ENCODE peak calls at places on chromosomes 3 and 15, in seven cellular contexts. T, W, O, D, C, L and G are unnamed samples.

GRCh38 chr3:99925584-99925983 is 107.9 kb downstream of the CMSS1 start:
- DNase-seq in C (no peak), O (no peak), D (no peak), T (peak), W (no peak), L (no peak), G (peak)

GRCh38 chr3:69740103-69741021 is 1.1 kb downstream of the MITF start:
- DNase-seq in T (peak), D (peak), W (no peak), O (no peak), L (no peak), C (no peak), G (peak)

GRCh38 chr15:89765694-89766093 is 10.4 kb upstream of the MESP2 start:
- DNase-seq in O (no peak), D (no peak), C (no peak), W (no peak), L (no peak), T (no peak), G (no peak)

GRCh38 chr3:197154-197855 is 742 bp downstream of the CHL1 start:
- DNase-seq in T (peak), C (no peak), L (no peak), W (no peak), D (peak), O (no peak), G (peak)

GRCh38 chr3:133476971-133477375 is 77.1 kb downstream of the BFSP2 start:
- DNase-seq in L (no peak), T (peak), C (no peak), D (no peak), O (no peak), W (no peak), G (no peak)

GRCh38 chr3:17573396-17573795 is 169.0 kb downstream of the TBC1D5 start:
- DNase-seq in C (no peak), L (no peak), O (no peak), T (no peak), W (peak), D (no peak), G (no peak)

GRCh38 chr15:39260791-39261190 is 320.1 kb upstream of the THBS1 start:
- DNase-seq in C (no peak), T (no peak), D (no peak), L (no peak), W (no peak), O (no peak), G (no peak)

GRCh38 chr3:40908612-40909011 is 290.7 kb upstream of the CTNNB1 start:
- DNase-seq in L (no peak), T (no peak), O (no peak), W (no peak), C (no peak), D (no peak), G (no peak)

GRCh38 chr3:5314897-5315296 is 127.4 kb downstream of the EDEM1 start:
- DNase-seq in L (no peak), W (no peak), O (no peak), T (no peak), C (no peak), D (no peak), G (no peak)

GRCh38 chr3:165181556-165181955 is 14.6 kb downstream of the SLITRK3 start:
- DNase-seq in W (no peak), C (no peak), L (no peak), D (no peak), O (no peak), T (no peak), G (no peak)

GRCh38 chr15:72285927-72286516 is 13.7 kb upstream of the PARP6 start:
- DNase-seq in O (no peak), D (peak), L (peak), C (peak), T (no peak), W (no peak), G (peak)

GRCh38 chr3:9916734-9917680 is at the start of gene IL17RC:
- DNase-seq in C (no peak), D (peak), O (no peak), L (peak), T (peak), W (no peak), G (peak)

GRCh38 chr15:31930967-31931366 is 99.3 kb upstream of the CHRNA7 start:
- DNase-seq in C (peak), W (no peak), L (no peak), D (no peak), T (no peak), O (no peak), G (peak)

GRCh38 chr3:52289747-52290595 is 2.3 kb downstream of the GLYCTK start:
- DNase-seq in C (no peak), T (no peak), D (peak), W (no peak), L (no peak), O (no peak), G (no peak)

GRCh38 chr3:99532246-99532645 is 106.1 kb upstream of the COL8A1 start:
- DNase-seq in W (peak), L (peak), T (no peak), D (no peak), C (no peak), O (peak), G (peak)

GRCh38 chr3:42961633-42962032 is 17.5 kb upstream of the GASK1A start:
- DNase-seq in O (no peak), L (peak), T (peak), W (no peak), C (no peak), D (no peak), G (peak)

GRCh38 chr3:98966862-98967554 is 65.5 kb upstream of the DCBLD2 start:
- DNase-seq in C (no peak), D (no peak), T (no peak), O (no peak), L (peak), W (no peak), G (no peak)

GRCh38 chr3:158792709-158793108 is 9.1 kb upstream of the MFSD1 start:
- DNase-seq in W (no peak), O (no peak), T (no peak), D (no peak), C (no peak), L (no peak), G (peak)

GRCh38 chr3:45198264-45199260 is 27.5 kb downstream of the TMEM158 start:
- DNase-seq in D (no peak), O (no peak), L (no peak), T (no peak), C (no peak), W (no peak), G (no peak)